ENCODE peak calls at places on chromosome 18, in seven cellular contexts. T, P, G, Q, E, D and C are unnamed samples.

GRCh38 chr18:55779711-55780590 is 192.0 kb upstream of the TCF4 start:
- DNase-seq in P (no peak), Q (no peak), G (no peak), T (no peak), D (no peak), E (peak; percentile 63), C (no peak)

GRCh38 chr18:10114727-10115463 is 201.1 kb downstream of the VAPA start:
- DNase-seq in E (no peak), P (no peak), D (no peak), G (no peak), T (no peak), Q (no peak), C (no peak)

GRCh38 chr18:7958081-7958896 is 391.2 kb downstream of the PTPRM start:
- DNase-seq in G (peak; percentile 10), D (no peak), Q (no peak), T (no peak), E (no peak), P (no peak), C (no peak)

GRCh38 chr18:21112543-21113105 is 1.0 kb upstream of the ROCK1 start:
- DNase-seq in P (no peak), G (no peak), Q (no peak), T (no peak), E (no peak), D (no peak), C (no peak)

GRCh38 chr18:63689064-63689463 is 13.7 kb upstream of the SERPINB11 start:
- DNase-seq in P (no peak), Q (no peak), E (no peak), D (no peak), T (no peak), G (no peak), C (no peak)

GRCh38 chr18:74252032-74252380 is 39.8 kb downstream of the CYB5A start:
- DNase-seq in D (no peak), Q (no peak), T (no peak), P (peak; percentile 35), G (peak; percentile 31), E (no peak), C (no peak)

GRCh38 chr18:58597649-58598048 is 31.2 kb downstream of the ALPK2 start:
- DNase-seq in P (no peak), T (no peak), E (no peak), G (no peak), Q (no peak), D (no peak), C (no peak)

GRCh38 chr18:9380101-9380500 is 45.5 kb downstream of the TWSG1 start:
- DNase-seq in T (no peak), Q (no peak), G (peak; percentile 9), P (no peak), D (no peak), E (no peak), C (no peak)

GRCh38 chr18:4232656-4233055 is 222.5 kb downstream of the DLGAP1 start:
- DNase-seq in P (no peak), T (no peak), E (no peak), D (no peak), Q (no peak), G (no peak), C (no peak)

GRCh38 chr18:55927831-55928230 is 339.8 kb upstream of the TCF4 start:
- DNase-seq in T (no peak), Q (no peak), D (no peak), P (no peak), E (no peak), G (peak; percentile 86), C (no peak)

GRCh38 chr18:74589021-74589420 is 8.6 kb upstream of the ZNF407 start:
- DNase-seq in E (no peak), P (no peak), Q (no peak), D (no peak), T (no peak), G (no peak), C (no peak)